ENCODE peak calls at places on chromosomes 7 and 10, in six cellular contexts. One of them, this sample, is unnamed.

GRCh38 chr7:70005885-70006284 is 407.6 kb downstream of the AUTS2 start:
- DNase-seq in Kasumi-1: no peak
- DNase-seq in testis: no peak
- DNase-seq in effector CD4-positive, alpha-beta T cell: no peak
- DNase-seq in fibroblast of the aortic adventitia: no peak
- DNase-seq in activated CD8-positive, alpha-beta memory T cell treated with anti-CD3 and anti-CD28 coated beads, Interleukin-2, amount 10 ng/mL, durations not matched to agents 7 days and 5 days: no peak
- DNase-seq in this sample: no peak

GRCh38 chr7:100570954-100571828 is 2.5 kb downstream of the SAP25 start:
- DNase-seq in Kasumi-1: no peak
- DNase-seq in testis: no peak
- DNase-seq in effector CD4-positive, alpha-beta T cell: no peak
- DNase-seq in fibroblast of the aortic adventitia: no peak
- DNase-seq in activated CD8-positive, alpha-beta memory T cell treated with anti-CD3 and anti-CD28 coated beads, Interleukin-2, amount 10 ng/mL, durations not matched to agents 7 days and 5 days: no peak
- DNase-seq in this sample: no peak

GRCh38 chr7:23055582-23056178 is 41.8 kb upstream of the HYCC1 start:
- DNase-seq in Kasumi-1: peak
- DNase-seq in testis: peak
- DNase-seq in effector CD4-positive, alpha-beta T cell: peak
- DNase-seq in fibroblast of the aortic adventitia: peak
- DNase-seq in activated CD8-positive, alpha-beta memory T cell treated with anti-CD3 and anti-CD28 coated beads, Interleukin-2, amount 10 ng/mL, durations not matched to agents 7 days and 5 days: peak
- DNase-seq in this sample: no peak

GRCh38 chr10:90742189-90742588 is 115.7 kb downstream of the HTR7 start:
- DNase-seq in Kasumi-1: peak
- DNase-seq in testis: no peak
- DNase-seq in effector CD4-positive, alpha-beta T cell: no peak
- DNase-seq in fibroblast of the aortic adventitia: peak
- DNase-seq in activated CD8-positive, alpha-beta memory T cell treated with anti-CD3 and anti-CD28 coated beads, Interleukin-2, amount 10 ng/mL, durations not matched to agents 7 days and 5 days: no peak
- DNase-seq in this sample: no peak

GRCh38 chr7:115352375-115352774 is 430.5 kb downstream of the MDFIC start:
- DNase-seq in Kasumi-1: no peak
- DNase-seq in testis: no peak
- DNase-seq in effector CD4-positive, alpha-beta T cell: no peak
- DNase-seq in fibroblast of the aortic adventitia: peak
- DNase-seq in activated CD8-positive, alpha-beta memory T cell treated with anti-CD3 and anti-CD28 coated beads, Interleukin-2, amount 10 ng/mL, durations not matched to agents 7 days and 5 days: no peak
- DNase-seq in this sample: no peak

GRCh38 chr7:28358423-28358868 is 53.9 kb upstream of the CREB5 start:
- DNase-seq in Kasumi-1: no peak
- DNase-seq in testis: no peak
- DNase-seq in effector CD4-positive, alpha-beta T cell: no peak
- DNase-seq in fibroblast of the aortic adventitia: peak
- DNase-seq in activated CD8-positive, alpha-beta memory T cell treated with anti-CD3 and anti-CD28 coated beads, Interleukin-2, amount 10 ng/mL, durations not matched to agents 7 days and 5 days: no peak
- DNase-seq in this sample: no peak

GRCh38 chr10:114103286-114103685 is 59.6 kb downstream of the ADRB1 start:
- DNase-seq in Kasumi-1: peak
- DNase-seq in testis: no peak
- DNase-seq in effector CD4-positive, alpha-beta T cell: no peak
- DNase-seq in fibroblast of the aortic adventitia: peak
- DNase-seq in activated CD8-positive, alpha-beta memory T cell treated with anti-CD3 and anti-CD28 coated beads, Interleukin-2, amount 10 ng/mL, durations not matched to agents 7 days and 5 days: no peak
- DNase-seq in this sample: no peak

GRCh38 chr7:139709460-139709859 is 68.3 kb downstream of the HIPK2 start:
- DNase-seq in Kasumi-1: no peak
- DNase-seq in testis: peak
- DNase-seq in effector CD4-positive, alpha-beta T cell: no peak
- DNase-seq in fibroblast of the aortic adventitia: peak
- DNase-seq in activated CD8-positive, alpha-beta memory T cell treated with anti-CD3 and anti-CD28 coated beads, Interleukin-2, amount 10 ng/mL, durations not matched to agents 7 days and 5 days: no peak
- DNase-seq in this sample: no peak

GRCh38 chr7:105934577-105935185 is 28.4 kb upstream of the CDHR3 start:
- DNase-seq in Kasumi-1: peak
- DNase-seq in testis: peak
- DNase-seq in effector CD4-positive, alpha-beta T cell: no peak
- DNase-seq in fibroblast of the aortic adventitia: peak
- DNase-seq in activated CD8-positive, alpha-beta memory T cell treated with anti-CD3 and anti-CD28 coated beads, Interleukin-2, amount 10 ng/mL, durations not matched to agents 7 days and 5 days: no peak
- DNase-seq in this sample: no peak

GRCh38 chr10:121572857-121573540 is 25.2 kb downstream of the FGFR2 start:
- DNase-seq in Kasumi-1: no peak
- DNase-seq in testis: no peak
- DNase-seq in effector CD4-positive, alpha-beta T cell: no peak
- DNase-seq in fibroblast of the aortic adventitia: no peak
- DNase-seq in activated CD8-positive, alpha-beta memory T cell treated with anti-CD3 and anti-CD28 coated beads, Interleukin-2, amount 10 ng/mL, durations not matched to agents 7 days and 5 days: no peak
- DNase-seq in this sample: no peak

GRCh38 chr10:72292223-72292691 is 18.5 kb downstream of the DDIT4 start:
- DNase-seq in Kasumi-1: no peak
- DNase-seq in testis: no peak
- DNase-seq in effector CD4-positive, alpha-beta T cell: peak
- DNase-seq in fibroblast of the aortic adventitia: no peak
- DNase-seq in activated CD8-positive, alpha-beta memory T cell treated with anti-CD3 and anti-CD28 coated beads, Interleukin-2, amount 10 ng/mL, durations not matched to agents 7 days and 5 days: peak
- DNase-seq in this sample: no peak

GRCh38 chr7:111083423-111083822 is 7.5 kb upstream of the LRRN3 start:
- DNase-seq in Kasumi-1: peak
- DNase-seq in testis: no peak
- DNase-seq in effector CD4-positive, alpha-beta T cell: peak
- DNase-seq in fibroblast of the aortic adventitia: peak
- DNase-seq in activated CD8-positive, alpha-beta memory T cell treated with anti-CD3 and anti-CD28 coated beads, Interleukin-2, amount 10 ng/mL, durations not matched to agents 7 days and 5 days: peak
- DNase-seq in this sample: no peak

GRCh38 chr10:102712089-102712488 is 2.1 kb downstream of the ARL3 start:
- DNase-seq in Kasumi-1: no peak
- DNase-seq in testis: no peak
- DNase-seq in effector CD4-positive, alpha-beta T cell: no peak
- DNase-seq in fibroblast of the aortic adventitia: no peak
- DNase-seq in activated CD8-positive, alpha-beta memory T cell treated with anti-CD3 and anti-CD28 coated beads, Interleukin-2, amount 10 ng/mL, durations not matched to agents 7 days and 5 days: no peak
- DNase-seq in this sample: no peak

GRCh38 chr7:104931181-104931781 is 82.7 kb upstream of the KMT2E start:
- DNase-seq in Kasumi-1: no peak
- DNase-seq in testis: no peak
- DNase-seq in effector CD4-positive, alpha-beta T cell: no peak
- DNase-seq in fibroblast of the aortic adventitia: no peak
- DNase-seq in activated CD8-positive, alpha-beta memory T cell treated with anti-CD3 and anti-CD28 coated beads, Interleukin-2, amount 10 ng/mL, durations not matched to agents 7 days and 5 days: no peak
- DNase-seq in this sample: no peak

GRCh38 chr7:20647908-20648776 is 32.7 kb downstream of the ABCB5 start:
- DNase-seq in Kasumi-1: peak
- DNase-seq in testis: peak
- DNase-seq in effector CD4-positive, alpha-beta T cell: no peak
- DNase-seq in fibroblast of the aortic adventitia: peak
- DNase-seq in activated CD8-positive, alpha-beta memory T cell treated with anti-CD3 and anti-CD28 coated beads, Interleukin-2, amount 10 ng/mL, durations not matched to agents 7 days and 5 days: no peak
- DNase-seq in this sample: no peak

GRCh38 chr7:121020652-121021051 is 32.1 kb downstream of the CPED1 start:
- DNase-seq in Kasumi-1: no peak
- DNase-seq in testis: no peak
- DNase-seq in effector CD4-positive, alpha-beta T cell: no peak
- DNase-seq in fibroblast of the aortic adventitia: peak
- DNase-seq in activated CD8-positive, alpha-beta memory T cell treated with anti-CD3 and anti-CD28 coated beads, Interleukin-2, amount 10 ng/mL, durations not matched to agents 7 days and 5 days: no peak
- DNase-seq in this sample: no peak

GRCh38 chr10:11476035-11476434 is 135.4 kb downstream of the USP6NL start:
- DNase-seq in Kasumi-1: no peak
- DNase-seq in testis: no peak
- DNase-seq in effector CD4-positive, alpha-beta T cell: no peak
- DNase-seq in fibroblast of the aortic adventitia: peak
- DNase-seq in activated CD8-positive, alpha-beta memory T cell treated with anti-CD3 and anti-CD28 coated beads, Interleukin-2, amount 10 ng/mL, durations not matched to agents 7 days and 5 days: no peak
- DNase-seq in this sample: no peak

GRCh38 chr10:49213211-49213610 is 25.0 kb upstream of the TMEM273 start:
- DNase-seq in Kasumi-1: no peak
- DNase-seq in testis: no peak
- DNase-seq in effector CD4-positive, alpha-beta T cell: no peak
- DNase-seq in fibroblast of the aortic adventitia: no peak
- DNase-seq in activated CD8-positive, alpha-beta memory T cell treated with anti-CD3 and anti-CD28 coated beads, Interleukin-2, amount 10 ng/mL, durations not matched to agents 7 days and 5 days: no peak
- DNase-seq in this sample: no peak

GRCh38 chr10:50322075-50322474 is 70.8 kb upstream of the ASAH2 start:
- DNase-seq in Kasumi-1: no peak
- DNase-seq in testis: no peak
- DNase-seq in effector CD4-positive, alpha-beta T cell: no peak
- DNase-seq in fibroblast of the aortic adventitia: peak
- DNase-seq in activated CD8-positive, alpha-beta memory T cell treated with anti-CD3 and anti-CD28 coated beads, Interleukin-2, amount 10 ng/mL, durations not matched to agents 7 days and 5 days: no peak
- DNase-seq in this sample: no peak

GRCh38 chr7:127782550-127783266 is 130.7 kb downstream of the SND1 start:
- DNase-seq in Kasumi-1: peak
- DNase-seq in testis: no peak
- DNase-seq in effector CD4-positive, alpha-beta T cell: no peak
- DNase-seq in fibroblast of the aortic adventitia: no peak
- DNase-seq in activated CD8-positive, alpha-beta memory T cell treated with anti-CD3 and anti-CD28 coated beads, Interleukin-2, amount 10 ng/mL, durations not matched to agents 7 days and 5 days: no peak
- DNase-seq in this sample: no peak

GRCh38 chr7:50285259-50285658 is 19.3 kb upstream of the IKZF1 start:
- DNase-seq in Kasumi-1: peak
- DNase-seq in testis: no peak
- DNase-seq in effector CD4-positive, alpha-beta T cell: no peak
- DNase-seq in fibroblast of the aortic adventitia: no peak
- DNase-seq in activated CD8-positive, alpha-beta memory T cell treated with anti-CD3 and anti-CD28 coated beads, Interleukin-2, amount 10 ng/mL, durations not matched to agents 7 days and 5 days: no peak
- DNase-seq in this sample: no peak

GRCh38 chr10:123442901-123443300 is 223.3 kb upstream of the GPR26 start:
- DNase-seq in Kasumi-1: no peak
- DNase-seq in testis: no peak
- DNase-seq in effector CD4-positive, alpha-beta T cell: no peak
- DNase-seq in fibroblast of the aortic adventitia: no peak
- DNase-seq in activated CD8-positive, alpha-beta memory T cell treated with anti-CD3 and anti-CD28 coated beads, Interleukin-2, amount 10 ng/mL, durations not matched to agents 7 days and 5 days: no peak
- DNase-seq in this sample: no peak

GRCh38 chr7:69450436-69450835 is 147.8 kb upstream of the AUTS2 start:
- DNase-seq in Kasumi-1: no peak
- DNase-seq in testis: no peak
- DNase-seq in effector CD4-positive, alpha-beta T cell: no peak
- DNase-seq in fibroblast of the aortic adventitia: no peak
- DNase-seq in activated CD8-positive, alpha-beta memory T cell treated with anti-CD3 and anti-CD28 coated beads, Interleukin-2, amount 10 ng/mL, durations not matched to agents 7 days and 5 days: no peak
- DNase-seq in this sample: no peak

GRCh38 chr10:5582736-5583135 is 58.0 kb downstream of the CALML3 start:
- DNase-seq in Kasumi-1: no peak
- DNase-seq in testis: no peak
- DNase-seq in effector CD4-positive, alpha-beta T cell: no peak
- DNase-seq in fibroblast of the aortic adventitia: no peak
- DNase-seq in activated CD8-positive, alpha-beta memory T cell treated with anti-CD3 and anti-CD28 coated beads, Interleukin-2, amount 10 ng/mL, durations not matched to agents 7 days and 5 days: no peak
- DNase-seq in this sample: no peak

GRCh38 chr7:137243741-137244140 is 99.8 kb downstream of the PTN start:
- DNase-seq in Kasumi-1: no peak
- DNase-seq in testis: no peak
- DNase-seq in effector CD4-positive, alpha-beta T cell: no peak
- DNase-seq in fibroblast of the aortic adventitia: peak
- DNase-seq in activated CD8-positive, alpha-beta memory T cell treated with anti-CD3 and anti-CD28 coated beads, Interleukin-2, amount 10 ng/mL, durations not matched to agents 7 days and 5 days: no peak
- DNase-seq in this sample: no peak

GRCh38 chr10:73469579-73469978 is 26.2 kb downstream of the PPP3CB start:
- DNase-seq in Kasumi-1: no peak
- DNase-seq in testis: no peak
- DNase-seq in effector CD4-positive, alpha-beta T cell: no peak
- DNase-seq in fibroblast of the aortic adventitia: no peak
- DNase-seq in activated CD8-positive, alpha-beta memory T cell treated with anti-CD3 and anti-CD28 coated beads, Interleukin-2, amount 10 ng/mL, durations not matched to agents 7 days and 5 days: no peak
- DNase-seq in this sample: no peak

This sample was measured in osteocyte.